ENCODE peak calls at places on chromosomes 4 and X, in eight cellular contexts. R is A549, K is mucosa of descending colon, L is K562, V is fibroblast of mammary gland, G is BJ, E is heart left ventricle, N is astrocyte of the spinal cord. D is an unnamed sample.
A peak's percentile ranks its signal among the peaks of the same experiment; 100 is the strongest.

GRCh38 chr4:74364649-74365491 is at the start of gene EREG:
- DNase-seq in K (peak; percentile 64), L (peak; percentile 57), R (peak; percentile 33), N (peak; percentile 50), V (peak; percentile 66), E (peak; percentile 31), G (peak; percentile 31), D (peak; percentile 54)

GRCh38 chr4:52996261-52997131 is 134.4 kb downstream of the RASL11B start:
- DNase-seq in E (no peak), G (no peak), V (peak; percentile 88), R (no peak), K (no peak), L (no peak), N (peak; percentile 49), D (no peak)

GRCh38 chr4:169202878-169203277 is 67.9 kb downstream of the SH3RF1 start:
- DNase-seq in K (no peak), N (no peak), R (no peak), G (no peak), E (no peak), L (no peak), V (no peak), D (no peak)

GRCh38 chrX:74293343-74293946 is 10.5 kb upstream of the ZCCHC13 start:
- DNase-seq in R (peak; percentile 76), V (peak; percentile 75), E (peak; percentile 84), N (peak; percentile 64), K (peak; percentile 81), L (peak; percentile 82), G (no peak), D (peak; percentile 60)

GRCh38 chrX:77347572-77347971 is 99.6 kb upstream of the FGF16 start:
- DNase-seq in R (no peak), E (no peak), G (no peak), N (no peak), V (no peak), K (no peak), L (no peak), D (no peak)

GRCh38 chr4:157590679-157591078 is 370.2 kb downstream of the GRIA2 start:
- DNase-seq in V (no peak), G (no peak), E (no peak), R (no peak), N (no peak), L (no peak), K (no peak), D (no peak)

GRCh38 chr4:153781280-153781679 is 7.6 kb downstream of the SFRP2 start:
- DNase-seq in E (no peak), L (no peak), G (no peak), N (no peak), V (no peak), R (no peak), K (no peak), D (no peak)

GRCh38 chrX:33726281-33727160 is 405.6 kb downstream of the FAM47A start:
- DNase-seq in V (no peak), E (no peak), N (no peak), R (no peak), K (no peak), G (no peak), L (no peak), D (peak; percentile 3)

GRCh38 chr4:41526628-41527027 is 11.3 kb upstream of the LIMCH1 start:
- DNase-seq in N (no peak), V (no peak), G (no peak), E (no peak), K (no peak), R (no peak), L (no peak), D (no peak)

GRCh38 chr4:84146300-84146942 is 352.7 kb downstream of the NKX6-1 start:
- DNase-seq in L (no peak), R (no peak), E (no peak), V (no peak), G (no peak), K (no peak), N (no peak), D (no peak)

GRCh38 chr4:94348705-94349104 is 6.1 kb upstream of the HPGDS start:
- DNase-seq in L (no peak), V (no peak), E (no peak), N (no peak), K (no peak), G (no peak), R (no peak), D (no peak)

GRCh38 chr4:126850286-126850685 is 782.5 kb upstream of the INTU start:
- DNase-seq in E (no peak), N (peak; percentile 93), R (peak; percentile 38), K (no peak), L (peak; percentile 78), G (peak; percentile 85), V (peak; percentile 99), D (no peak)

GRCh38 chrX:12370444-12371089 is 232.3 kb downstream of the FRMPD4 start:
- DNase-seq in K (no peak), E (peak; percentile 34), V (peak; percentile 70), N (no peak), G (peak; percentile 89), L (no peak), R (no peak), D (no peak)

GRCh38 chr4:79237836-79238235 is 88.0 kb downstream of the NAA11 start:
- DNase-seq in V (no peak), K (no peak), R (no peak), G (no peak), E (no peak), L (no peak), N (no peak), D (no peak)

GRCh38 chr4:113181289-113182007 is 132.0 kb downstream of the ANK2 start:
- DNase-seq in N (no peak), E (peak; percentile 21), R (no peak), K (no peak), L (no peak), V (no peak), G (no peak), D (no peak)

GRCh38 chrX:73916931-73917657 is 354.1 kb downstream of the CHIC1 start:
- DNase-seq in V (peak; percentile 86), R (peak; percentile 41), K (no peak), G (peak; percentile 59), L (no peak), N (peak; percentile 87), E (no peak), D (no peak)

GRCh38 chr4:11489449-11490083 is 60.9 kb upstream of the HS3ST1 start:
- DNase-seq in R (no peak), E (no peak), G (no peak), N (no peak), V (no peak), L (no peak), K (no peak), D (no peak)

GRCh38 chrX:150421816-150422215 is 58.7 kb downstream of the MAMLD1 start:
- DNase-seq in K (no peak), V (peak; percentile 73), E (peak; percentile 25), G (no peak), R (no peak), N (peak; percentile 46), L (no peak), D (no peak)

GRCh38 chr4:68736813-68737212 is 66.4 kb upstream of the UGT2B15 start:
- DNase-seq in N (no peak), K (no peak), V (no peak), L (no peak), G (no peak), R (no peak), E (no peak), D (no peak)

DNA sequence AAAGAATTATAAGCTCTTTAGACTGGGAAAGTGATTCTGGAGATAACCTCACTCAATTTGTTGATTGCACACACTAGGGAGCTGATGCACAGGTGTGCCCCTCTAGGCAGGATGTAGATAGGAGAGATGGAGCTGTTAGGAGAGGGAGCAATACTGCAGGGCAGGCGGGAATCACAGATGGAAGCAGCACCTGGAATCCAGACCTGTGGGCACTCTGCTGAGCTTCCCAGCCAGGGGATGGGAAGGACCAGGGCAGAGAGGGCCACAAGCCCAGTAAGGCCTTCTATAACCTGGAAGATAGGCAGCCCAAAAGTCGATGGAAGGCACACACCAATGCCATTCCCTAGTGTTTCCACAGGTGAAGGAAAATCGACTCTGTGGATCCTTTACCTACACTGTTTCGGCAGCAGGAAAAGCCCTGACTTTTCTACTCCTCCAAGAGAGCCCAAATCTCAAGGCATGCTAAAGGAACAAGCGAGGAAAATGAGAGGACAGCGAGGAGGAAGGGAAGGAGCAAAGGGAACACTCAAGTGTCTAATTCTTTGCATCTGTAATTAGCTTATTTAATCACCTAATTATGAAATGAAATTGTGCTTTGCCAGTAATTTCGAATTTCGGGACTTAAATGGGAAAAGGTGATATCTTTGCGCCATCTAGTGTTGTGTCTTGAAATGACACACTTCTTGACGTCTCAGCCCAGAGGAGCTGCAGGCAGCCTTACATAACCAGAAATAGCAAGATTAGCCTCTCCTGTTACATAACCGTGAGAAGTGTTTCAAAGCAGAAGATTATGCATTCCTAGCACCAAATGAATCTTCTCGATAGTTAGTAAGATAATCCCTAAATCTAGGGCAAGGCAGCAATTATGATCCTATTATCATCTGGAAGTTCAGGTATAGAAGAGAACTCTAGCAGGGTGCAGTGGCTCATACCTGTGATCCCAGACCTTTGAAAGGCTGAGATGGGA is 31.0 kb upstream of the TLR3 start:
- DNase-seq in L (peak; percentile 53), E (peak; percentile 68), N (peak; percentile 86), R (peak; percentile 26), V (peak; percentile 79), K (no peak), G (peak; percentile 48), D (peak; percentile 55)
- TF ChIP-seq CTCF in L (peak; percentile 62), E (peak; percentile 79), N (peak; percentile 67), R (peak; percentile 67), V (peak; percentile 76), K (peak; percentile 40), G (peak; percentile 69), D (peak; percentile 80)

GRCh38 chr4:26127851-26128337 is 192.9 kb upstream of the RBPJ start:
- DNase-seq in E (no peak), R (no peak), G (no peak), N (no peak), V (no peak), K (no peak), L (no peak), D (no peak)
- TF ChIP-seq CTCF in E (no peak), R (no peak), G (no peak), N (no peak), V (no peak), K (no peak), L (no peak), D (no peak)

DNA sequence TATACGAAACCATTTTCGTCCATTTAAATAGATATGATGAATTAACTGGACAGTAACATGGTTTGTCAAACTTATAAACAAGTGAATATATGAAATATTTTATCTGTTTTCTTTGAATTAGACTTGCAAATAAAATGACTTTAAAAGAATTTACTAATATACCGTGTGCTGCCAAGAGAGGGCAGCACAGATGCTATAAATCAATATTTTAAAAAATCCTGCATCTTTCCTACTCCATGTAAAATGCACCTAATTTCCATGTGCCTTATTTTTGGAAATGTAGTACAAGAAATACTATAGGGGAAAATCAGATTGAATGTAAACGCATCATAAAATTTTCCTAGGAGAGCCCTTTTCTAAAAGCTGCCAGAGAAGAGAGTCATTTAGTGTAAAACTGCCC is 62.2 kb downstream of the PRKX start:
- DNase-seq in V (peak; percentile 47), R (no peak), L (no peak), E (no peak), G (no peak), N (peak; percentile 77), K (no peak), D (no peak)
- TF ChIP-seq CTCF in V (peak; percentile 54), R (peak; percentile 57), L (peak; percentile 38), E (peak; percentile 44), G (peak; percentile 36), N (peak; percentile 58), K (no peak), D (peak; percentile 66)

DNA sequence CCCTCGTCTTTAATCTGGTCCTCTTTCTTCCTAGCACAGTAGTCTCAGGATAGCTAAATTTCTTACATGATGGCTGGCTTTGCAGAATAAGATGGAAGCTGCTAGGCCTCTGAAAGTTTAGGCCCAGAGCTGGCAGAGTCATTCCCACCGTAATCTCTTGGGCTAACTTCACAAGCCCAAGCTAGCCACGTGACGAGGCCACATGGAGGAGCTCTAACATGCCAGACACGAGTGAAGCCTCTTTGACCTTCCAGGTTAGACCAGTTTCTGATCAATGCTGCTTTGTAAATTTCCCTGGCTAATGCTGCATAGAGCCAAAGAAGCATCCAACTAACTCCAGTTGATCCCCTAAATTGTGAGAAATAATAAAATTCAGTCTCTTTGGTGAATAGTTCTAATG is 9.5 kb upstream of the CENPE start:
- DNase-seq in K (no peak), L (no peak), R (no peak), V (peak; percentile 2), N (no peak), E (no peak), G (no peak), D (peak; percentile 17)
- TF ChIP-seq CTCF in K (no peak), L (peak; percentile 37), R (no peak), V (peak; percentile 1), N (no peak), E (no peak), G (no peak), D (no peak)

D was measured in endothelial cell.